ENCODE peak calls at places on chromosomes 3 and 15, in six cellular contexts. X is KBM-7, G is GM12865, Q is fibroblast of lung, W is K562, R is NCI-H1092 treated with DMSO at 0.1 percent for 48 hours. P is an unnamed sample.

GRCh38 chr15:78937132-78937739 is 7.6 kb downstream of the CTSH start:
- DNase-seq in X (peak; percentile 94), G (no peak), Q (no peak), W (peak; percentile 60), R (no peak), P (no peak)

GRCh38 chr3:110436209-110436608 is 635.4 kb upstream of the NECTIN3 start:
- DNase-seq in X (no peak), G (no peak), Q (no peak), W (no peak), R (no peak), P (no peak)

GRCh38 chr3:47017504-47018268 is 38.2 kb downstream of the NBEAL2 start:
- DNase-seq in X (peak; percentile 77), G (no peak), Q (no peak), W (no peak), R (no peak), P (no peak)

GRCh38 chr3:165946360-165946759 is 109.1 kb upstream of the BCHE start:
- DNase-seq in X (no peak), G (no peak), Q (no peak), W (no peak), R (no peak), P (no peak)

GRCh38 chr3:184993394-184993793 is 159.5 kb downstream of the C3orf70 start:
- DNase-seq in X (no peak), G (no peak), Q (no peak), W (no peak), R (no peak), P (no peak)

GRCh38 chr15:99708563-99708962 is 24.7 kb downstream of the LYSMD4 start:
- DNase-seq in X (no peak), G (no peak), Q (peak; percentile 95), W (no peak), R (no peak), P (no peak)

GRCh38 chr3:10712121-10712520 is 103.9 kb upstream of the SLC6A11 start:
- DNase-seq in X (no peak), G (no peak), Q (no peak), W (no peak), R (no peak), P (no peak)

GRCh38 chr3:194269610-194270145 is 81.5 kb downstream of the CPN2 start:
- DNase-seq in X (no peak), G (no peak), Q (peak; percentile 78), W (peak; percentile 57), R (no peak), P (no peak)

GRCh38 chr3:82715091-82715856 is 953.8 kb upstream of the GBE1 start:
- DNase-seq in X (no peak), G (no peak), Q (no peak), W (no peak), R (no peak), P (no peak)

GRCh38 chr3:168088106-168088722 is 7.5 kb downstream of the GOLIM4 start:
- DNase-seq in X (peak; percentile 51), G (peak; percentile 76), Q (no peak), W (no peak), R (no peak), P (no peak)

P was measured in CD4-positive, alpha-beta memory T cell.